ENCODE peak calls at places on chromosomes 11 and 22, in nine cellular contexts. T is choroid plexus epithelial cell, U is psoas muscle, I is DND-41, V is Calu3, M is left ventricle myocardium inferior, O is esophagus squamous epithelium, H is GM12878, Z is kidney. E is an unnamed sample.

GRCh38 chr11:69094915-69095290 is 46.2 kb downstream of the TPCN2 start:
- DNase-seq in T (no peak), U (no peak), I (no peak), V (no peak), M (no peak), O (no peak), H (no peak), Z (no peak), E (no peak)

GRCh38 chr11:91295591-91295990 is 929.0 kb upstream of the FAT3 start:
- DNase-seq in T (peak), U (no peak), I (no peak), V (no peak), M (no peak), O (no peak), H (no peak), Z (no peak), E (no peak)

GRCh38 chr11:5689551-5689983 is at the start of gene TRIM22:
- DNase-seq in T (peak), U (no peak), I (peak), V (no peak), M (peak), O (no peak), H (peak), Z (peak), E (no peak)

GRCh38 chr11:2581151-2581930 is 118.5 kb downstream of the KCNQ1OT1 start:
- DNase-seq in T (no peak), U (peak), I (peak), V (no peak), M (peak), O (no peak), H (no peak), Z (peak), E (no peak)

GRCh38 chr22:30943368-30943767 is 25.2 kb downstream of the MORC2 start:
- DNase-seq in T (no peak), U (no peak), I (peak), V (no peak), M (no peak), O (no peak), H (no peak), Z (no peak), E (no peak)

GRCh38 chr22:48264586-48264985 is 1502.1 kb downstream of the TBC1D22A start:
- DNase-seq in T (no peak), U (no peak), I (no peak), V (no peak), M (no peak), O (no peak), H (no peak), Z (no peak), E (no peak)

GRCh38 chr11:32886180-32886579 is 6.4 kb upstream of the QSER1 start:
- DNase-seq in T (no peak), U (no peak), I (no peak), V (no peak), M (no peak), O (no peak), H (no peak), Z (no peak), E (no peak)

GRCh38 chr11:287821-288327 is 1.1 kb upstream of the PGGHG start:
- DNase-seq in T (no peak), U (peak), I (peak), V (no peak), M (peak), O (no peak), H (no peak), Z (peak), E (no peak)

GRCh38 chr11:13954591-13954990 is 7.9 kb upstream of the SPON1 start:
- DNase-seq in T (no peak), U (no peak), I (no peak), V (no peak), M (no peak), O (no peak), H (no peak), Z (no peak), E (no peak)

GRCh38 chr11:116232364-116232801 is 540.4 kb downstream of the BUD13 start:
- DNase-seq in T (no peak), U (no peak), I (no peak), V (no peak), M (no peak), O (no peak), H (no peak), Z (no peak), E (no peak)

GRCh38 chr11:118291453-118291852 is 13.1 kb upstream of the CD3E start:
- DNase-seq in T (peak), U (no peak), I (no peak), V (no peak), M (no peak), O (no peak), H (no peak), Z (no peak), E (no peak)

GRCh38 chr11:2224254-2224653 is 46.1 kb downstream of the ASCL2 start:
- DNase-seq in T (no peak), U (no peak), I (no peak), V (no peak), M (no peak), O (no peak), H (no peak), Z (no peak), E (no peak)

GRCh38 chr11:14577835-14578529 is 57.8 kb upstream of the PSMA1 start:
- DNase-seq in T (no peak), U (no peak), I (no peak), V (no peak), M (no peak), O (no peak), H (no peak), Z (no peak), E (no peak)

GRCh38 chr11:62552465-62552782 is 5.8 kb upstream of the AHNAK start:
- DNase-seq in T (no peak), U (peak), I (no peak), V (peak), M (peak), O (no peak), H (no peak), Z (no peak), E (peak)

GRCh38 chr22:41996826-41997225 is 1.8 kb upstream of the WBP2NL start:
- DNase-seq in T (no peak), U (no peak), I (no peak), V (no peak), M (no peak), O (no peak), H (no peak), Z (no peak), E (no peak)

GRCh38 chr11:122293298-122294023 is 177.4 kb upstream of the BLID start:
- DNase-seq in T (peak), U (no peak), I (no peak), V (no peak), M (no peak), O (no peak), H (no peak), Z (no peak), E (no peak)
- TF ChIP-seq CTCF in T (peak), U (peak), I (peak), V (no peak), M (peak), O (no peak), H (no peak), Z (no peak), E (no peak)

GRCh38 chr22:22111267-22111751 is 128.7 kb upstream of the TOP3B start:
- DNase-seq in T (peak), U (no peak), I (no peak), V (no peak), M (no peak), O (no peak), H (peak), Z (no peak), E (no peak)
- TF ChIP-seq CTCF in T (no peak), U (no peak), I (no peak), V (no peak), M (no peak), O (no peak), H (no peak), Z (no peak), E (no peak)

GRCh38 chr11:21933095-21933494 is 259.8 kb upstream of the ANO5 start:
- DNase-seq in T (peak), U (no peak), I (no peak), V (no peak), M (no peak), O (no peak), H (no peak), Z (no peak), E (no peak)
- TF ChIP-seq CTCF in T (peak), U (peak), I (peak), V (peak), M (peak), O (no peak), H (peak), Z (peak), E (peak)

GRCh38 chr11:105611837-105612480 is 2.1 kb downstream of the GRIA4 start:
- DNase-seq in T (no peak), U (no peak), I (no peak), V (no peak), M (no peak), O (no peak), H (no peak), Z (no peak), E (no peak)

GRCh38 chr11:105611414-105611813 is 1.5 kb downstream of the GRIA4 start:
- DNase-seq in T (no peak), U (no peak), I (no peak), V (no peak), M (no peak), O (no peak), H (no peak), Z (no peak), E (no peak)

GRCh38 chr11:105610796-105611361 is 1.0 kb downstream of the GRIA4 start:
- DNase-seq in T (no peak), U (no peak), I (no peak), V (no peak), M (no peak), O (no peak), H (no peak), Z (no peak), E (no peak)

GRCh38 chr11:105609832-105610781 is at the start of gene GRIA4:
- DNase-seq in T (peak), U (peak), I (no peak), V (no peak), M (no peak), O (no peak), H (no peak), Z (peak), E (no peak)

DNA sequence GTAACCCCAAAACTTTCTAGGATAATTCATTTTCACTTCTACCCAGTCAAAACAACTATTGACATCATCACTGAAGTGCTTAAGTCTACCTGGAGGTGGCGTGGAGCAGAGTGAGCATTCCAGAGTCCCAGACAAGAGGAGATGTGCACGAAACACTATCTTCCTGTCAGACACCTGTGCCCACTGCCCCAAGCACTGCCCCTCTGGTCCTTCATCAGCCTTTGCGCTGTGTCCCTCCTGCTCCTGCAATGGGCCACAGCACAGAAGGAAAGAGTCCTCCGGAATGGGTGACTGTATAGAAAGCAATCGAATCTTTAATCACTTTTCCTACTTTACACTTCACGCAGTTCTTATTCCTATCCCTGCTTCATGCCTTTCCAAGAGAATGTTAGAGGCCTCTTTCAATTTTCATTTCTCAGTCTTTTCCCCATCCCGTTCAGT is 512 bp upstream of the GRIA4 start:
- DNase-seq in T (peak), U (no peak), I (peak), V (peak), M (no peak), O (no peak), H (no peak), Z (no peak), E (no peak)
- TF ChIP-seq CTCF in T (peak), U (no peak), I (peak), V (no peak), M (no peak), O (peak), H (peak), Z (peak), E (peak)

GRCh38 chr11:67195971-67196418 is 70.3 kb upstream of the GRK2 start:
- DNase-seq in T (peak), U (no peak), I (no peak), V (no peak), M (no peak), O (no peak), H (no peak), Z (no peak), E (no peak)
- TF ChIP-seq CTCF in T (no peak), U (no peak), I (no peak), V (no peak), M (no peak), O (no peak), H (no peak), Z (no peak), E (no peak)